ENCODE peak calls at places on chromosomes 6 and 20, in ten cellular contexts. P, R, N, V, M, A, E, D, L and Y are unnamed samples.

GRCh38 chr6:170206931-170207431 is 83.9 kb downstream of the DLL1 start:
- DNase-seq in N (no peak), E (no peak), V (no peak), L (no peak), D (no peak), P (no peak), A (no peak), R (no peak), M (no peak), Y (no peak)

GRCh38 chr20:5061209-5061608 is 58.5 kb downstream of the PCNA start:
- DNase-seq in R (no peak), D (no peak), A (no peak), N (no peak), V (no peak), M (no peak), P (no peak), E (no peak), L (no peak), Y (no peak)

GRCh38 chr6:98463629-98464028 is 370.7 kb upstream of the POU3F2 start:
- DNase-seq in E (no peak), M (no peak), L (no peak), A (no peak), D (no peak), V (no peak), P (no peak), R (no peak), N (no peak), Y (no peak)

GRCh38 chr20:11919046-11919445 is 1.4 kb downstream of the BTBD3 start:
- DNase-seq in A (peak; percentile 81), M (no peak), P (peak; percentile 68), D (peak; percentile 47), V (peak; percentile 15), E (peak; percentile 79), N (peak; percentile 67), L (no peak), R (no peak), Y (no peak)

GRCh38 chr20:22795897-22796296 is 211.5 kb upstream of the FOXA2 start:
- DNase-seq in A (no peak), P (peak; percentile 37), N (peak; percentile 60), L (no peak), D (no peak), R (no peak), E (no peak), V (peak; percentile 75), M (no peak), Y (no peak)

GRCh38 chr20:38073307-38074010 is 39.9 kb downstream of the RPRD1B start:
- DNase-seq in R (peak; percentile 82), N (peak; percentile 85), D (no peak), P (peak; percentile 41), V (peak; percentile 73), L (no peak), M (no peak), E (peak; percentile 29), A (no peak), Y (peak; percentile 63)

GRCh38 chr20:26209171-26209941 is 512.7 kb upstream of the ZNF337 start:
- DNase-seq in N (no peak), D (no peak), A (no peak), R (no peak), V (peak; percentile 21), E (no peak), M (no peak), P (no peak), L (no peak), Y (peak; percentile 23)

GRCh38 chr20:39876974-39877615 is 811.9 kb downstream of the MAFB start:
- DNase-seq in A (peak; percentile 43), M (no peak), D (no peak), R (no peak), L (no peak), P (peak; percentile 25), N (no peak), E (no peak), V (no peak), Y (no peak)

GRCh38 chr6:6995328-6995727 is 112.4 kb upstream of the RREB1 start:
- DNase-seq in N (no peak), V (no peak), L (no peak), R (no peak), E (no peak), M (no peak), D (no peak), P (no peak), A (no peak), Y (no peak)

GRCh38 chr6:140046030-140046632 is 671.7 kb upstream of the CITED2 start:
- DNase-seq in N (no peak), M (no peak), A (no peak), E (no peak), R (no peak), V (no peak), D (no peak), P (no peak), L (no peak), Y (no peak)

GRCh38 chr20:63943007-63943807 is 13.0 kb downstream of the UCKL1 start:
- DNase-seq in N (no peak), V (no peak), E (no peak), P (peak; percentile 22), L (no peak), M (no peak), A (no peak), D (no peak), R (no peak), Y (no peak)

GRCh38 chr6:146851837-146852236 is 253.1 kb downstream of the ADGB start:
- DNase-seq in D (no peak), R (no peak), V (peak; percentile 53), P (no peak), L (no peak), E (no peak), M (no peak), N (no peak), A (no peak), Y (no peak)